ENCODE peak calls at places on chromosomes 13 and 19, in four cellular contexts. G is iPS DF 6.9; K is CD8-positive, alpha-beta memory T cell; L is effector memory CD4-positive, alpha-beta T cell. Q is an unnamed sample. For H3K36me3, the result is how much of the 10 kb centered on the place peaks cover.

GRCh38 chr13:50130686-50131051 is 115.4 kb downstream of the KCNRG start:
- DNase-seq in G (no peak), L (no peak), K (peak), Q (peak)

GRCh38 chr13:91647361-91647970 is 249.0 kb downstream of the GPC5 start:
- DNase-seq in K (no peak), L (no peak), G (peak), Q (no peak)

GRCh38 chr13:37412271-37412683 is 186.3 kb downstream of the POSTN start:
- DNase-seq in L (no peak), G (no peak), K (no peak), Q (no peak)

GRCh38 chr13:41188584-41188983 is 5.8 kb downstream of the KBTBD7 start:
- DNase-seq in K (no peak), L (no peak), G (no peak), Q (no peak)

GRCh38 chr13:44350775-44351504 is 22.7 kb upstream of the SERP2 start:
- DNase-seq in L (no peak), K (no peak), G (no peak), Q (peak)

GRCh38 chr13:41354416-41354815 is 43.3 kb downstream of the NAA16 start:
- DNase-seq in G (no peak), K (no peak), L (no peak), Q (no peak)

GRCh38 chr13:53749306-53749705 is 720.7 kb downstream of the OLFM4 start:
- DNase-seq in K (no peak), L (no peak), G (no peak), Q (no peak)

GRCh38 chr19:47704656-47705055 is 8.6 kb upstream of the EHD2 start:
- DNase-seq in G (no peak), L (no peak), K (no peak), Q (no peak)

GRCh38 chr19:19507354-19507753 is 8.0 kb downstream of the TSSK6 start:
- DNase-seq in L (no peak), G (no peak), K (no peak), Q (no peak)

GRCh38 chr13:46926856-46927625 is 30.2 kb upstream of the HTR2A start:
- DNase-seq in L (no peak), K (no peak), G (no peak), Q (no peak)

GRCh38 chr19:5312058-5312457 is 28.6 kb downstream of the PTPRS start:
- DNase-seq in K (no peak), L (no peak), G (no peak), Q (no peak)

GRCh38 chr19:19223060-19223459 is 11.3 kb downstream of the NCAN start:
- DNase-seq in G (no peak), L (no peak), K (no peak), Q (no peak)

GRCh38 chr13:32362574-32362973 is 47.3 kb downstream of the BRCA2 start:
- DNase-seq in K (no peak), L (no peak), G (no peak), Q (no peak)

GRCh38 chr13:42068886-42069285 is 20.4 kb downstream of the DGKH start:
- DNase-seq in K (no peak), L (no peak), G (no peak), Q (no peak)

GRCh38 chr13:27927444-27928352 is 7.9 kb downstream of the PDX1 start:
- DNase-seq in K (no peak), G (no peak), L (no peak), Q (no peak)

GRCh38 chr19:1131718-1132552 is 28.1 kb downstream of the GPX4 start:
- DNase-seq in G (no peak), L (peak), K (peak), Q (peak)

GRCh38 chr13:48156466-48156865 is 61.6 kb upstream of the MED4 start:
- DNase-seq in K (peak), G (no peak), L (peak), Q (peak)

GRCh38 chr13:60759499-60759898 is 362.5 kb downstream of the TDRD3 start:
- DNase-seq in K (no peak), L (no peak), G (no peak), Q (no peak)

GRCh38 chr13:60398949-60399589 is 2.0 kb downstream of the TDRD3 start:
- DNase-seq in G (no peak), L (no peak), K (no peak), Q (no peak)

GRCh38 chr19:7122701-7123100 is 53.2 kb downstream of the ZNF557 start:
- DNase-seq in L (no peak), G (no peak), K (no peak), Q (no peak)

GRCh38 chr19:7125221-7125620 is 55.7 kb downstream of the ZNF557 start:
- DNase-seq in K (no peak), L (no peak), G (no peak), Q (no peak)

GRCh38 chr19:7124782-7125181 is 55.3 kb downstream of the ZNF557 start:
- DNase-seq in L (no peak), K (no peak), G (no peak), Q (no peak)

GRCh38 chr19:7130043-7130442 is 60.5 kb downstream of the ZNF557 start:
- DNase-seq in G (no peak), L (no peak), K (no peak), Q (no peak)

DNA sequence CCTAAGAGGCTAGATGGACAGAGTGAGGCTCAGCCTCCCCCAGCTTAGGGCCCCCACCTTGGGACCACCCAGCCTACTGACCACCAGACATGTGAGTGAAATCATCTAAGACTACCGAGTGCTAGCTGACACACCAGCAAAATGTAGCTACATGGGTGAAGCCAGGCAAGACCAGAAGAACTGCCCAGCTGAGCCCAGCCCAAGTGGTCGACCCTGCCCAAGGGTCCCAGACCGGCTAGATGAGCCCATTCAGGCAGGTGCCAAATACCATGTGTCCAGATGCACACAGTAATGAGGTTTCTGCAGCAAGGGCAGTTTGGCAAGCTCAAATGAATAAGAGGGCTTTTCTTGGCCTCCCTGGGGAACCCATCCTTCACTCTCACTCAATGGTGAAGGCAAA is 56.6 kb downstream of the ZNF557 start:
- DNase-seq in L (no peak), G (no peak), K (no peak), Q (no peak)
- H3K4me3 ChIP-seq in L (no peak), G (no peak), K (no peak), Q (no peak)

DNA sequence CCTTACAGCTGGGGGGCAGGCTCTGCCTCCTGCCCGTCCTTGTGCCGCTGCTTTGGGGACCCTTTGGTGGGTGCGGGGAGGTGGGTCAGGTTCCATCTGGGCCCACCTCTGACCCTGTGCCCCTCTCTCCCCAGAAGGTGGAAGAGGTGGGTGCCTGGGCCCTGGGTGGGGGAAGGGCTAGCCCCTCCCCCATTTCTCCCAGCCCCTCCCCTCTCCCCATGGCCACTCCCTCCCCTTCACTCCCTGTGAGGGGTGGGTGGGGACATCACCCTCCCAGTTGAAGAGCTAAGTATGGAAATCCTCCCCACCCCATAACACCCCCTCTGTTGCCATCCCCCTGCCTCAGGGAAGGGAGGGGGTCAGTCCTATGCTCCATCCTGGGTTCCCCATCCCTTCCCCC is 14.2 kb downstream of the ARHGEF1 start:
- DNase-seq in L (no peak), K (no peak), G (no peak), Q (no peak)
- H3K36me3 ChIP-seq in L (half or more), K (half or more), G (under half), Q (half or more)

DNA sequence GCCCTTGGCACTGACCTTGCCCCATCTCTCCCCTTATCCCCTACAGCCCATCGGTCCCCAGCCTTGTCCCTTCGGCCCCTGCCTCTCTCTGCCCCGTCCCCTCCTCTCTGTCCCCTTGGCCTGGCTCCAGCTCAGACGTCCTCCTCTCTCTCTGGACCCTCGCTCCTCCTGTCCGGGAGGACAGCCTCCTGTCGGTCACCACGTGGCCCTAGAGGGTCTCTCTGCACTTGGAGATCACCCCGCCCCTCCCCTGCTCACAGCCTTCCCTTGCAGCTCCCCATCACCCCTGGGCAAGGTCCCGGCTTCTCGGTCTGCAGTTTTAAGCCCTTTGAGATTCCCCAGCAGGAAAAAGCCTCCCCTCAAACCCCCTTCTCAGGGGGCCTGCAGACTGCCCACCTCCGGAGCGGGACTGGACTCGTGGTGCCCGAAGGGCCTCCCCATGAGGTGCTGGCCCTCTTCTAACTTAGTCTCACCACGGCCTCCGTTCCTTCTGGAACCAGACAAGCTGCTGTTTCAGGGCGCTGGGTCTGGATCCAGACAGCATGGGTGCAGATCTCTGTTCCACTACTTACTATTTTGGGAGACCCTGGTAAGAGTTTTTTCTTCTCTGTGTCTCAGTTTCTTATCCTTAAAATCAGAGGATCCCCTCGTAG is 3.3 kb upstream of the KLK15 start:
- DNase-seq in L (no peak), G (no peak), K (no peak), Q (no peak)
- H3K4me3 ChIP-seq in L (no peak), G (peak), K (no peak), Q (no peak)

GRCh38 chr19:55386515-55386947 is 799 bp downstream of the RPL28 start:
- DNase-seq in L (peak), G (no peak), K (no peak), Q (no peak)

GRCh38 chr19:55384576-55385235 is 614 bp upstream of the TMEM238 start:
- DNase-seq in K (no peak), G (no peak), L (no peak), Q (peak)

GRCh38 chr19:55383789-55384575 is at the start of gene TMEM238:
- DNase-seq in L (peak), G (no peak), K (peak), Q (peak)

GRCh38 chr19:55385236-55385748 is 440 bp upstream of the RPL28 start:
- DNase-seq in L (peak), K (peak), G (peak), Q (peak)

DNA sequence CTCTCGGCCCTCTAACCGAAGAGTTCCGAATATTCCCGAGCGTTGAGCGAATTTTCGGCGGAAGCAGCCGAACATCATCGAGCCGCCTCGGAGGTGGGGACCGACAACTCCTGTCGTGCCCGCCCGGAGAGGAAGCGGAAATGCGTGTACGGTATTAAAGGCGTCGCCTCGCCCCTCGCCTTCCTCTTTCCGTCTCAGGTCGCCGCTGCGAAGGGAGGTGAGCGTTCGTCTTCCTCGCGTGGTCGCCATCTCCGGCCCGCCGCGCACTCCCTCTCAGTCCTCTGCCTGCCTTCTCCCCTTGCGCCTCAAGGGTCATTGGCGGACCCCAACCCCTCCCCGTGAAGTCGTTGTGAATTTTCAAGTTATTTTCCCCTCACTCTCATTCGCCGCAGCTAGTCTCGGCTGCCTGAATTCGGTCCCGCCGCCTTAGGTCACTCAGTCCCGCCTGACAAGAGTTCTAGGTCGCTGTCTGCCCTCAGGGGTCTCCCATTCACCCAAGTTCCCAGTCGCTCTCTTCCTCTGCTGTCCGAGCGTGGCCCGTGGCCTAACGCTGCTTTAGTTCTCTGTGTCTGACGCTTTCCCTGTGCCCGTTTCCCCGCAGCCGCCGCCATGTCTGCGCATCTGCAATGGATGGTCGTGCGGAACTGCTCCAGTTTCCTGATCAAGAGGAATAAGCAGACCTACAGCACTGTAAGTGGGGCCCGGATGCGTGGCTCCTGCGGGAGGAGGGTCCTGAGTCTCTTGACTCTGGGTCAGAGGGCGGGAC is at the start of gene RPL28:
- DNase-seq in G (peak), K (peak), L (peak), Q (peak)
- H3K36me3 ChIP-seq in G (under half), K (under half), L (under half), Q (under half)

GRCh38 chr19:33334271-33334670 is 31.9 kb upstream of the CEBPA start:
- DNase-seq in L (no peak), K (no peak), G (no peak), Q (no peak)

GRCh38 chr19:33333615-33334014 is 31.3 kb upstream of the CEBPA start:
- DNase-seq in L (no peak), G (no peak), K (no peak), Q (no peak)

GRCh38 chr19:33329727-33330126 is 27.4 kb upstream of the CEBPA start:
- DNase-seq in L (no peak), G (no peak), K (no peak), Q (no peak)

GRCh38 chr19:33333151-33333550 is 30.8 kb upstream of the CEBPA start:
- DNase-seq in G (no peak), L (no peak), K (no peak), Q (no peak)

DNA sequence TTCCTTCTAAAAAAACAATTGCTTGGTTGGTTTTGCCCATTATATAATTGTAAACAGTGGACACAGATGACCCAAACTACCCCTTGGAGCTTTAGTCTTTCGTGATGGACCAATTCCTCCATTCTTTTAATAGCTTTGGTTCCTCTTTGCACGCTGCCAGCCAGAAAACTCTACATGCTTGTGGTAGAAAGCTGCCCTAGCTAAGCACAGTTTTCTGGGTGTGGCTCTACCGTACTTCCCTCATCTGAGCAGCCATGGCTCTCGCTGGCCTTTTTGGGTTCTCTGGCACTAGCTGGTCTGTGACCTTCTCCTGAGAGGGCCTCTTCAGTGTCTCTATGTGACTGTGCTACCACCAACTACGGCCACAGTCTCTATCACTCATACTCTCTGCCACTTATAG is 29.9 kb upstream of the CEBPA start:
- DNase-seq in G (no peak), L (no peak), K (no peak), Q (no peak)
- H3K4me3 ChIP-seq in G (no peak), L (no peak), K (no peak), Q (no peak)

GRCh38 chr13:110157718-110158117 is 149.2 kb downstream of the COL4A1 start:
- DNase-seq in G (no peak), K (no peak), L (no peak), Q (no peak)

GRCh38 chr13:110154370-110155031 is 152.5 kb downstream of the COL4A1 start:
- DNase-seq in K (no peak), G (no peak), L (no peak), Q (no peak)

GRCh38 chr13:110156186-110157065 is 150.5 kb downstream of the COL4A1 start:
- DNase-seq in L (no peak), G (no peak), K (no peak), Q (no peak)

GRCh38 chr13:110152351-110152750 is 154.6 kb downstream of the COL4A1 start:
- DNase-seq in K (no peak), L (no peak), G (no peak), Q (no peak)

GRCh38 chr13:110155072-110155471 is 151.9 kb downstream of the COL4A1 start:
- DNase-seq in L (no peak), G (no peak), K (no peak), Q (no peak)
- H3K36me3 ChIP-seq in L (under half), G (under half), K (under half), Q (under half)

GRCh38 chr13:21976159-21976558 is 305.3 kb downstream of the FGF9 start:
- DNase-seq in G (no peak), L (no peak), K (no peak), Q (no peak)
- H3K4me3 ChIP-seq in G (no peak), L (no peak), K (no peak), Q (no peak)

GRCh38 chr19:56087647-56088346 is 33.3 kb downstream of the ZNF787 start:
- DNase-seq in K (no peak), G (no peak), L (no peak), Q (no peak)

GRCh38 chr19:56086671-56087430 is 34.2 kb downstream of the ZNF787 start:
- DNase-seq in L (no peak), K (no peak), G (no peak), Q (no peak)

GRCh38 chr19:56088454-56089215 is 32.5 kb downstream of the ZNF787 start:
- DNase-seq in G (no peak), L (no peak), K (no peak), Q (no peak)

GRCh38 chr19:56091066-56091490 is 30.0 kb downstream of the ZNF787 start:
- DNase-seq in G (no peak), L (no peak), K (no peak), Q (no peak)

GRCh38 chr19:56089344-56089743 is 31.8 kb downstream of the ZNF787 start:
- DNase-seq in K (no peak), G (no peak), L (no peak), Q (no peak)
- H3K36me3 ChIP-seq in K (under half), G (under half), L (under half), Q (under half)